ENCODE peak calls at places on chromosomes 13 and 19, in eight cellular contexts. One of them, this sample, is unnamed.
A peak's percentile ranks its signal among the peaks of the same experiment; 100 is the strongest.

GRCh38 chr13:52738719-52739467 is 727 bp downstream of the CNMD start:
- DNase-seq in nephron progenitor cell: peak; percentile 78
- DNase-seq in upper lobe of left lung: peak; percentile 86
- DNase-seq in fibroblast of lung: no peak
- DNase-seq in PC-9: no peak
- DNase-seq in choroid plexus epithelial cell: no peak
- DNase-seq in heart left ventricle: no peak
- DNase-seq in kidney epithelial cell: no peak
- DNase-seq in this sample: peak; percentile 57

GRCh38 chr13:110388141-110388943 is 81.3 kb downstream of the COL4A2 start:
- DNase-seq in nephron progenitor cell: peak; percentile 40
- DNase-seq in upper lobe of left lung: peak; percentile 71
- DNase-seq in fibroblast of lung: peak; percentile 86
- DNase-seq in PC-9: peak; percentile 69
- DNase-seq in choroid plexus epithelial cell: peak; percentile 92
- DNase-seq in heart left ventricle: peak; percentile 72
- DNase-seq in kidney epithelial cell: no peak
- DNase-seq in this sample: no peak

GRCh38 chr19:2446390-2446789 is 10.4 kb downstream of the LMNB2 start:
- DNase-seq in nephron progenitor cell: no peak
- DNase-seq in upper lobe of left lung: peak; percentile 78
- DNase-seq in fibroblast of lung: no peak
- DNase-seq in PC-9: no peak
- DNase-seq in choroid plexus epithelial cell: no peak
- DNase-seq in heart left ventricle: no peak
- DNase-seq in kidney epithelial cell: no peak
- DNase-seq in this sample: no peak

GRCh38 chr13:80955487-80955886 is 614.6 kb upstream of the SPRY2 start:
- DNase-seq in nephron progenitor cell: no peak
- DNase-seq in upper lobe of left lung: no peak
- DNase-seq in fibroblast of lung: peak; percentile 56
- DNase-seq in PC-9: no peak
- DNase-seq in choroid plexus epithelial cell: peak; percentile 54
- DNase-seq in heart left ventricle: no peak
- DNase-seq in kidney epithelial cell: peak; percentile 5
- DNase-seq in this sample: no peak

GRCh38 chr19:3365447-3366103 is 808 bp upstream of the NFIC start:
- DNase-seq in nephron progenitor cell: no peak
- DNase-seq in upper lobe of left lung: peak; percentile 87
- DNase-seq in fibroblast of lung: no peak
- DNase-seq in PC-9: peak; percentile 30
- DNase-seq in choroid plexus epithelial cell: peak; percentile 73
- DNase-seq in heart left ventricle: peak; percentile 82
- DNase-seq in kidney epithelial cell: no peak
- DNase-seq in this sample: no peak

GRCh38 chr19:5985098-5985783 is 7.3 kb upstream of the RANBP3 start:
- DNase-seq in nephron progenitor cell: no peak
- DNase-seq in upper lobe of left lung: no peak
- DNase-seq in fibroblast of lung: peak; percentile 38
- DNase-seq in PC-9: peak; percentile 18
- DNase-seq in choroid plexus epithelial cell: peak; percentile 66
- DNase-seq in heart left ventricle: no peak
- DNase-seq in kidney epithelial cell: peak; percentile 81
- DNase-seq in this sample: no peak

GRCh38 chr19:39692166-39692565 is 12.1 kb upstream of the LGALS14 start:
- DNase-seq in nephron progenitor cell: no peak
- DNase-seq in upper lobe of left lung: no peak
- DNase-seq in fibroblast of lung: no peak
- DNase-seq in PC-9: no peak
- DNase-seq in choroid plexus epithelial cell: no peak
- DNase-seq in heart left ventricle: no peak
- DNase-seq in kidney epithelial cell: no peak
- DNase-seq in this sample: no peak

GRCh38 chr19:39342647-39343305 is 555 bp downstream of the SAMD4B start:
- DNase-seq in nephron progenitor cell: no peak
- DNase-seq in upper lobe of left lung: no peak
- DNase-seq in fibroblast of lung: no peak
- DNase-seq in PC-9: no peak
- DNase-seq in choroid plexus epithelial cell: peak; percentile 32
- DNase-seq in heart left ventricle: peak; percentile 42
- DNase-seq in kidney epithelial cell: no peak
- DNase-seq in this sample: no peak

GRCh38 chr19:4553092-4553695 is 6.3 kb downstream of the SEMA6B start:
- DNase-seq in nephron progenitor cell: no peak
- DNase-seq in upper lobe of left lung: no peak
- DNase-seq in fibroblast of lung: no peak
- DNase-seq in PC-9: no peak
- DNase-seq in choroid plexus epithelial cell: no peak
- DNase-seq in heart left ventricle: no peak
- DNase-seq in kidney epithelial cell: no peak
- DNase-seq in this sample: no peak

GRCh38 chr13:110289661-110290060 is 17.3 kb downstream of the COL4A1 start:
- DNase-seq in nephron progenitor cell: no peak
- DNase-seq in upper lobe of left lung: no peak
- DNase-seq in fibroblast of lung: no peak
- DNase-seq in PC-9: no peak
- DNase-seq in choroid plexus epithelial cell: no peak
- DNase-seq in heart left ventricle: no peak
- DNase-seq in kidney epithelial cell: no peak
- DNase-seq in this sample: no peak

GRCh38 chr19:11380653-11381534 is 3.2 kb downstream of the EPOR start:
- DNase-seq in nephron progenitor cell: peak; percentile 96
- DNase-seq in upper lobe of left lung: peak; percentile 95
- DNase-seq in fibroblast of lung: peak; percentile 94
- DNase-seq in PC-9: peak; percentile 85
- DNase-seq in choroid plexus epithelial cell: peak; percentile 96
- DNase-seq in heart left ventricle: peak; percentile 96
- DNase-seq in kidney epithelial cell: peak; percentile 81
- DNase-seq in this sample: peak; percentile 87

GRCh38 chr13:83214452-83214851 is 667.8 kb downstream of the SLITRK1 start:
- DNase-seq in nephron progenitor cell: no peak
- DNase-seq in upper lobe of left lung: no peak
- DNase-seq in fibroblast of lung: no peak
- DNase-seq in PC-9: no peak
- DNase-seq in choroid plexus epithelial cell: no peak
- DNase-seq in heart left ventricle: no peak
- DNase-seq in kidney epithelial cell: no peak
- DNase-seq in this sample: no peak

GRCh38 chr13:21538280-21538679 is 65.7 kb downstream of the MICU2 start:
- DNase-seq in nephron progenitor cell: no peak
- DNase-seq in upper lobe of left lung: no peak
- DNase-seq in fibroblast of lung: no peak
- DNase-seq in PC-9: no peak
- DNase-seq in choroid plexus epithelial cell: no peak
- DNase-seq in heart left ventricle: no peak
- DNase-seq in kidney epithelial cell: no peak
- DNase-seq in this sample: no peak

GRCh38 chr13:109785141-109785891 is 1.1 kb downstream of the IRS2 start:
- DNase-seq in nephron progenitor cell: peak; percentile 61
- DNase-seq in upper lobe of left lung: peak; percentile 89
- DNase-seq in fibroblast of lung: peak; percentile 65
- DNase-seq in PC-9: peak; percentile 50
- DNase-seq in choroid plexus epithelial cell: peak; percentile 85
- DNase-seq in heart left ventricle: peak; percentile 67
- DNase-seq in kidney epithelial cell: no peak
- DNase-seq in this sample: peak; percentile 36

GRCh38 chr19:41334793-41335192 is 18.9 kb downstream of the TGFB1 start:
- DNase-seq in nephron progenitor cell: no peak
- DNase-seq in upper lobe of left lung: no peak
- DNase-seq in fibroblast of lung: no peak
- DNase-seq in PC-9: no peak
- DNase-seq in choroid plexus epithelial cell: no peak
- DNase-seq in heart left ventricle: no peak
- DNase-seq in kidney epithelial cell: no peak
- DNase-seq in this sample: no peak

GRCh38 chr13:28451482-28452217 is 43.3 kb downstream of the FLT1 start:
- DNase-seq in nephron progenitor cell: peak; percentile 25
- DNase-seq in upper lobe of left lung: peak; percentile 59
- DNase-seq in fibroblast of lung: peak; percentile 29
- DNase-seq in PC-9: no peak
- DNase-seq in choroid plexus epithelial cell: no peak
- DNase-seq in heart left ventricle: peak; percentile 25
- DNase-seq in kidney epithelial cell: no peak
- DNase-seq in this sample: no peak

GRCh38 chr13:28447989-28448388 is 46.9 kb downstream of the FLT1 start:
- DNase-seq in nephron progenitor cell: no peak
- DNase-seq in upper lobe of left lung: no peak
- DNase-seq in fibroblast of lung: no peak
- DNase-seq in PC-9: no peak
- DNase-seq in choroid plexus epithelial cell: no peak
- DNase-seq in heart left ventricle: no peak
- DNase-seq in kidney epithelial cell: no peak
- DNase-seq in this sample: no peak

GRCh38 chr13:28452755-28453154 is 42.2 kb downstream of the FLT1 start:
- DNase-seq in nephron progenitor cell: no peak
- DNase-seq in upper lobe of left lung: no peak
- DNase-seq in fibroblast of lung: no peak
- DNase-seq in PC-9: no peak
- DNase-seq in choroid plexus epithelial cell: no peak
- DNase-seq in heart left ventricle: no peak
- DNase-seq in kidney epithelial cell: no peak
- DNase-seq in this sample: no peak

GRCh38 chr13:28448959-28449358 is 46.0 kb downstream of the FLT1 start:
- DNase-seq in nephron progenitor cell: no peak
- DNase-seq in upper lobe of left lung: no peak
- DNase-seq in fibroblast of lung: no peak
- DNase-seq in PC-9: no peak
- DNase-seq in choroid plexus epithelial cell: no peak
- DNase-seq in heart left ventricle: no peak
- DNase-seq in kidney epithelial cell: no peak
- DNase-seq in this sample: no peak

GRCh38 chr13:28449826-28450773 is 44.8 kb downstream of the FLT1 start:
- DNase-seq in nephron progenitor cell: peak; percentile 5
- DNase-seq in upper lobe of left lung: no peak
- DNase-seq in fibroblast of lung: no peak
- DNase-seq in PC-9: no peak
- DNase-seq in choroid plexus epithelial cell: no peak
- DNase-seq in heart left ventricle: no peak
- DNase-seq in kidney epithelial cell: no peak
- DNase-seq in this sample: no peak
- TF ChIP-seq CTCF in nephron progenitor cell: no peak
- TF ChIP-seq CTCF in upper lobe of left lung: no peak
- TF ChIP-seq CTCF in fibroblast of lung: no peak
- TF ChIP-seq CTCF in PC-9: no peak
- TF ChIP-seq CTCF in choroid plexus epithelial cell: no peak
- TF ChIP-seq CTCF in heart left ventricle: no peak
- TF ChIP-seq CTCF in kidney epithelial cell: no peak
- TF ChIP-seq CTCF in this sample: no peak

DNA sequence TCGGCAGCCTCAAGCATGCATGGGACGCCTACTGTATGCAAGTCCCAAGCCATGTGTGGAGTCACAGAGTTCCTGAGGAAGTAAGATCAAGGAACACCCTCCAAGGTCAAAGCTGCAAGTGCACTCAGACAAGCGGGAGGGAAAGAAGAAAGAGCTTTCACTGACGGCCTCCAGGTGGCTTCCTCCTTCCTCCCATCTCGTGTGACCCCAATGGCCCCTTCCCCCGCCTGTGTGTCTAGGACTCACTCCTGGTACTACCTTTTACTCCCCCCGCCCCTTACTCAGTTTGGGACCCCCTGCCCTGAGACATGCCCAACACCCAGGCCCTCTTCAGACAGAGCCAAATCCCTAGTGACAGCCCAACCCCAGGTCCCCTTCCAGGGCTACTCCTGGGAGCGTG is 6.0 kb downstream of the HAUS8 start:
- DNase-seq in nephron progenitor cell: no peak
- DNase-seq in upper lobe of left lung: no peak
- DNase-seq in fibroblast of lung: no peak
- DNase-seq in PC-9: no peak
- DNase-seq in choroid plexus epithelial cell: no peak
- DNase-seq in heart left ventricle: no peak
- DNase-seq in kidney epithelial cell: no peak
- DNase-seq in this sample: no peak
- TF ChIP-seq CTCF in nephron progenitor cell: no peak
- TF ChIP-seq CTCF in upper lobe of left lung: no peak
- TF ChIP-seq CTCF in fibroblast of lung: no peak
- TF ChIP-seq CTCF in PC-9: no peak
- TF ChIP-seq CTCF in choroid plexus epithelial cell: no peak
- TF ChIP-seq CTCF in heart left ventricle: no peak
- TF ChIP-seq CTCF in kidney epithelial cell: no peak
- TF ChIP-seq CTCF in this sample: no peak

GRCh38 chr13:48643159-48643558 is 10.6 kb upstream of the CYSLTR2 start:
- DNase-seq in nephron progenitor cell: no peak
- DNase-seq in upper lobe of left lung: no peak
- DNase-seq in fibroblast of lung: no peak
- DNase-seq in PC-9: no peak
- DNase-seq in choroid plexus epithelial cell: no peak
- DNase-seq in heart left ventricle: no peak
- DNase-seq in kidney epithelial cell: no peak
- DNase-seq in this sample: no peak

GRCh38 chr13:48646791-48647190 is 6.9 kb upstream of the CYSLTR2 start:
- DNase-seq in nephron progenitor cell: no peak
- DNase-seq in upper lobe of left lung: peak; percentile 22
- DNase-seq in fibroblast of lung: no peak
- DNase-seq in PC-9: no peak
- DNase-seq in choroid plexus epithelial cell: no peak
- DNase-seq in heart left ventricle: no peak
- DNase-seq in kidney epithelial cell: no peak
- DNase-seq in this sample: no peak

GRCh38 chr13:48644141-48644540 is 9.6 kb upstream of the CYSLTR2 start:
- DNase-seq in nephron progenitor cell: no peak
- DNase-seq in upper lobe of left lung: no peak
- DNase-seq in fibroblast of lung: no peak
- DNase-seq in PC-9: no peak
- DNase-seq in choroid plexus epithelial cell: no peak
- DNase-seq in heart left ventricle: no peak
- DNase-seq in kidney epithelial cell: no peak
- DNase-seq in this sample: no peak

GRCh38 chr13:48645845-48646244 is 7.9 kb upstream of the CYSLTR2 start:
- DNase-seq in nephron progenitor cell: no peak
- DNase-seq in upper lobe of left lung: no peak
- DNase-seq in fibroblast of lung: no peak
- DNase-seq in PC-9: no peak
- DNase-seq in choroid plexus epithelial cell: no peak
- DNase-seq in heart left ventricle: no peak
- DNase-seq in kidney epithelial cell: no peak
- DNase-seq in this sample: no peak

GRCh38 chr13:48644951-48645350 is 8.8 kb upstream of the CYSLTR2 start:
- DNase-seq in nephron progenitor cell: no peak
- DNase-seq in upper lobe of left lung: no peak
- DNase-seq in fibroblast of lung: no peak
- DNase-seq in PC-9: no peak
- DNase-seq in choroid plexus epithelial cell: no peak
- DNase-seq in heart left ventricle: no peak
- DNase-seq in kidney epithelial cell: no peak
- DNase-seq in this sample: no peak
- TF ChIP-seq CTCF in nephron progenitor cell: no peak
- TF ChIP-seq CTCF in upper lobe of left lung: no peak
- TF ChIP-seq CTCF in fibroblast of lung: no peak
- TF ChIP-seq CTCF in PC-9: no peak
- TF ChIP-seq CTCF in choroid plexus epithelial cell: no peak
- TF ChIP-seq CTCF in heart left ventricle: no peak
- TF ChIP-seq CTCF in kidney epithelial cell: no peak
- TF ChIP-seq CTCF in this sample: no peak

DNA sequence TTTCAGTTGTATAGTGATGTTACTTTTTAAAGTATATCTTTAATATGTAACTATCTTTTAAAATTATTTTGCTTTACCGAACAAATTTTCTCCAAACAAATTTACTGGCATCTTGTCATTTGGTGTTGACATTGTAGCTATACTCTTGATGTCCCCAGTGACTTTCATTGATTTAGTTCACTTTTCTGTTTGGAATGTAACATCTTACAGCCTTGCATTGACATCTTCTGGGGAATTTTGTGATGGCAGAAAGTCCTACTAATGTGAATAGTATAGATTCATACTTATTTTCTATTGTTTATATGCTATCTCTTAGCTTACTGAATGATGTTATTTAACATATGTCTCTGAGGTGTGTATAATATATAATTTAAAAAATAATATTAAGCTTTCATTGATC is 800.9 kb upstream of the ATXN8OS start:
- DNase-seq in nephron progenitor cell: no peak
- DNase-seq in upper lobe of left lung: no peak
- DNase-seq in fibroblast of lung: no peak
- DNase-seq in PC-9: no peak
- DNase-seq in choroid plexus epithelial cell: no peak
- DNase-seq in heart left ventricle: no peak
- DNase-seq in kidney epithelial cell: no peak
- DNase-seq in this sample: no peak
- TF ChIP-seq CTCF in nephron progenitor cell: no peak
- TF ChIP-seq CTCF in upper lobe of left lung: no peak
- TF ChIP-seq CTCF in fibroblast of lung: no peak
- TF ChIP-seq CTCF in PC-9: no peak
- TF ChIP-seq CTCF in choroid plexus epithelial cell: no peak
- TF ChIP-seq CTCF in heart left ventricle: no peak
- TF ChIP-seq CTCF in kidney epithelial cell: no peak
- TF ChIP-seq CTCF in this sample: no peak